ENCODE peak calls at places on chromosomes 16 and 17, in nine cellular contexts. A, K, C, W, D, Y, J, U and G are unnamed samples.

GRCh38 chr17:1467898-1468492 is 12.0 kb upstream of the CRK start:
- DNase-seq in A (no peak), K (no peak), C (peak; percentile 64), W (no peak), D (no peak), Y (peak; percentile 41), J (peak; percentile 72), U (no peak), G (peak; percentile 40)

GRCh38 chr16:48128769-48129168 is 27.0 kb downstream of the ABCC12 start:
- DNase-seq in A (no peak), K (no peak), C (no peak), W (no peak), D (no peak), Y (no peak), J (no peak), U (no peak), G (no peak)

GRCh38 chr17:41421617-41422016 is 2.8 kb downstream of the KRT37 start:
- DNase-seq in A (no peak), K (no peak), C (no peak), W (no peak), D (no peak), Y (no peak), J (no peak), U (no peak), G (no peak)

GRCh38 chr17:81509048-81509686 is 3.4 kb downstream of the ACTG1 start:
- DNase-seq in A (peak; percentile 40), K (peak; percentile 46), C (no peak), W (no peak), D (no peak), Y (no peak), J (no peak), U (peak; percentile 70), G (no peak)

GRCh38 chr16:67563708-67564468 is 1.6 kb downstream of the CTCF start:
- DNase-seq in A (peak; percentile 78), K (peak; percentile 37), C (peak; percentile 50), W (peak; percentile 16), D (peak; percentile 88), Y (no peak), J (peak; percentile 48), U (peak; percentile 41), G (peak; percentile 36)

GRCh38 chr16:62891-63290 is 9.3 kb downstream of the SNRNP25 start:
- DNase-seq in A (no peak), K (no peak), C (no peak), W (no peak), D (no peak), Y (no peak), J (no peak), U (no peak), G (no peak)

GRCh38 chr16:27369806-27370205 is 32.2 kb upstream of the IL21R start:
- DNase-seq in A (no peak), K (peak; percentile 4), C (no peak), W (no peak), D (peak; percentile 79), Y (no peak), J (no peak), U (no peak), G (no peak)

GRCh38 chr16:791131-791530 is 2.7 kb downstream of the CHTF18 start:
- DNase-seq in A (no peak), K (no peak), C (no peak), W (no peak), D (no peak), Y (no peak), J (no peak), U (no peak), G (no peak)

GRCh38 chr17:82668631-82669099 is 20.4 kb upstream of the WDR45B start:
- DNase-seq in A (peak; percentile 37), K (peak; percentile 73), C (peak; percentile 81), W (peak; percentile 84), D (peak; percentile 44), Y (peak; percentile 31), J (peak; percentile 92), U (peak; percentile 88), G (peak; percentile 85)

GRCh38 chr16:66266436-66267286 is 99.8 kb upstream of the CDH5 start:
- DNase-seq in A (no peak), K (no peak), C (peak; percentile 71), W (peak; percentile 87), D (peak; percentile 90), Y (no peak), J (peak; percentile 28), U (no peak), G (peak; percentile 48)

GRCh38 chr17:81285179-81285878 is 9.8 kb downstream of the SLC38A10 start:
- DNase-seq in A (no peak), K (no peak), C (no peak), W (no peak), D (peak; percentile 8), Y (no peak), J (no peak), U (no peak), G (peak; percentile 21)

GRCh38 chr16:58426960-58427359 is 34.7 kb downstream of the GINS3 start:
- DNase-seq in A (no peak), K (no peak), C (no peak), W (no peak), D (no peak), Y (no peak), J (no peak), U (no peak), G (no peak)

GRCh38 chr17:57810740-57811632 is 38.9 kb downstream of the MRPS23 start:
- DNase-seq in A (peak; percentile 21), K (no peak), C (peak; percentile 30), W (peak; percentile 74), D (peak; percentile 4), Y (no peak), J (no peak), U (no peak), G (no peak)

DNA sequence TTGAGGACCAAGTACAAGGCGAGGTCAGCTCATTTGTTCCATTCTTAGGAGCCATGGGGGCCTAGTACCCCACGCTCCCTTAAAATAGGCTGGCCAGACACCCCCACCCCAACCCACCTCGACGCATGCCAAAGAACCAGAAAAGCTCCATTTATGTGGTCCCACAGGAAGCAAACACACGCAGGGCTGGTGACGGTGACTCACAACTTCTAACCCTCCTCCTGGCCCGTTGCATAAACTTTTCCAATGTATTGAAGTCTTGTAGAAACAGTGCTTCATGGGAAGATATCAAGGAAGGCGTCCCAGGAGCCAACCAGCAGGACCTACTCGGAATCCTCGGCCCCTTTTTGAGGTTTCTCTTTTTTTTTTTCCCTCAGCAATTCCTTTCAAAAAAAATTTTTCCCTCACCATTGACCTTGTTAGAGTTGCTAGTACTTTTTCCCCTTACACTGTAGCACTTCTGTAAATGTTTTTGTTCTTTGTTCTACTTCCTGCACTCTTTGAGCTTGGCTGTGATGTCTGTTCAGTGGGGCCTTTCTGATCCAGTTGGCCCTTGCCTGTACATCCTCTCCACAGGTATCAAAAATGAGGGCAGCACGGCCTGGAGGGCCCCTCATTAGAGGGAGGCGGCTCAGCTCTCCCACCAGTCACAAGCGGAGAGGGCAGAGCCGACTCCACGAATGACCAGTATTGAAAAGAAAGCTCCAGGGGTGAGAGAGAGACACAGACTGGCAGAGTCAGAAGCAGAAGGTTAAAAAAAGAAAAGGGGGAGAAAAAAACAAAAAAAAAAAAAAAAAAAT is 208.3 kb downstream of the RGS9 start:
- DNase-seq in A (no peak), K (no peak), C (no peak), W (no peak), D (no peak), Y (no peak), J (no peak), U (no peak), G (no peak)
- H3K4me2 ChIP-seq in A (no peak overlapping the region), K (no peak overlapping the region), C (no peak overlapping the region), W (no peak overlapping the region), D (no peak overlapping the region), Y (no peak overlapping the region), J (no peak overlapping the region), U (no peak overlapping the region), G (no peak overlapping the region)

GRCh38 chr16:4801051-4801961 is 1.1 kb downstream of the ROGDI start:
- DNase-seq in A (no peak), K (no peak), C (no peak), W (no peak), D (no peak), Y (no peak), J (peak; percentile 27), U (no peak), G (peak; percentile 31)

GRCh38 chr16:4802659-4803287 is 340 bp upstream of the ROGDI start:
- DNase-seq in A (peak; percentile 90), K (peak; percentile 82), C (peak; percentile 95), W (peak; percentile 99), D (peak; percentile 88), Y (peak; percentile 92), J (peak; percentile 96), U (peak; percentile 96), G (peak; percentile 96)

GRCh38 chr16:4801962-4802658 is at the start of gene ROGDI:
- DNase-seq in A (peak; percentile 88), K (peak; percentile 80), C (peak; percentile 89), W (no peak), D (peak; percentile 12), Y (peak; percentile 74), J (peak; percentile 96), U (peak; percentile 94), G (peak; percentile 94)

GRCh38 chr16:4805231-4805630 is 2.8 kb upstream of the ROGDI start:
- DNase-seq in A (no peak), K (no peak), C (no peak), W (no peak), D (no peak), Y (no peak), J (no peak), U (no peak), G (no peak)

GRCh38 chr16:4803479-4804243 is 1.2 kb upstream of the ROGDI start:
- DNase-seq in A (no peak), K (no peak), C (no peak), W (no peak), D (no peak), Y (no peak), J (no peak), U (no peak), G (no peak)
- H3K4me3 ChIP-seq in A (no peak overlapping the region), K (peak overlapping the region; percentile 84), C (peak overlapping the region; percentile 84), W (peak overlapping the region; percentile 83), D (no peak overlapping the region), Y (peak overlapping the region; percentile 94), J (peak overlapping the region; percentile 57), U (no peak overlapping the region), G (peak overlapping the region; percentile 91)

DNA sequence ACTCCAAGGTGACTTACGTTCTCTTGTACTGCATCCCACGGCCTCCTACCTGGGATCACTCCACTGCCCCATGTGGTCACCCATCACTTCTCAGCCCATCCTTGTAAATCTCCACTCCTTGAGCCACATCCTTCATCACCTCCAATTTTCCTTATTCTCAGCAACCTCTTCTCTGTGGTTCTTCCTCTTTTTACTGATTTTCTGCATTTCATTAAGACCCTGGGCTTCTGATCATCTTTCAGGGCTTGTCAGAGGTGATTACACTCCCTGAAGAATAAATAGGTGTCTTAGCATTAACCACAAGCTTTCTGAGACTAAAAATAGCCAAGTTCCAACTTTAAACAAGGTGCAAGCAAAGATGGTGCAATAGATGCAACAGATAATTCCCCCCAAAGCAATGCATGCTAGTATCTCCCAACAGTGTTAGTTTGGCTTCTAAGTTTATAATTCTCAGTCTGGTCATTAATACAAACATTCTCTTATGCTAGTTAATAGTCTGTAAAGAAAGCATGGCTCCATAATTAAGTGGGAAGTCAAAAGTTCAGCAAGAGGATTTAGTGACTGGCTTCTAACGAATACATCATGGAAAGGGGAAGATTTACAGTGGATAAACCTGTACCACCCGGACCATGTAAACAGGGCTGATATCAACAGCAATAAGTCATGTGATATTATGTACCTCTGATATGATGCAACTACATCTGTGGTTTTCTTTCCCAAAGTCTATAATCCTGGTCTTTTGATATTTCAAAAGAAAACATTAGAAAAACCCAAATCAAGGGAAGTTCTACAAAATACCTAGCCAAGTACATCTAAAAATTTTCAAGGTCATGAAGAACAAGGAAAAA is 47.4 kb upstream of the FOXJ1 start:
- DNase-seq in A (no peak), K (no peak), C (no peak), W (no peak), D (peak; percentile 13), Y (no peak), J (peak; percentile 31), U (no peak), G (no peak)
- H3K4me1 ChIP-seq in A (no peaks in the 10 kb centered on the region), K (no peaks in the 10 kb centered on the region), C (peaks cover 7% of the 10 kb centered on the region), W (no peaks in the 10 kb centered on the region), D (peaks cover 3% of the 10 kb centered on the region), Y (peaks cover under 1% of the 10 kb centered on the region), J (peaks cover 12% of the 10 kb centered on the region), U (no peaks in the 10 kb centered on the region), G (peaks cover 4% of the 10 kb centered on the region)

GRCh38 chr16:73065617-73066313 is 17.8 kb upstream of the ZFHX3 start:
- DNase-seq in A (no peak), K (no peak), C (no peak), W (no peak), D (no peak), Y (peak; percentile 21), J (peak; percentile 68), U (peak; percentile 60), G (peak; percentile 66)
- H3K4me2 ChIP-seq in A (peak overlapping the region; percentile 51), K (no peak overlapping the region), C (peak overlapping the region; percentile 74), W (no peak overlapping the region), D (no peak overlapping the region), Y (peak overlapping the region; percentile 51), J (peak overlapping the region; percentile 91), U (peak overlapping the region; percentile 41), G (peak overlapping the region; percentile 79)